ENCODE peak calls at places on chromosomes 4 and X, in eight cellular contexts. G is K562, D is ovary, V is breast epithelium, M is transverse colon, K is suprapubic skin, A is stomach, Q is testis. R is an unnamed sample.

GRCh38 chr4:77618383-77619241 is 13.0 kb downstream of the CXCL13 start:
- DNase-seq in G (peak), D (peak), V (peak), M (peak), K (no peak), A (peak), Q (peak), R (peak)

GRCh38 chr4:115844180-115844579 is 730.8 kb upstream of the NDST4 start:
- DNase-seq in G (no peak), D (no peak), V (no peak), M (no peak), K (no peak), A (no peak), Q (no peak), R (no peak)

GRCh38 chr4:22179124-22179874 is 230.7 kb upstream of the KCNIP4 start:
- DNase-seq in G (no peak), D (no peak), V (no peak), M (no peak), K (no peak), A (no peak), Q (no peak), R (no peak)

GRCh38 chr4:28464823-28465222 is 1604.2 kb downstream of the STIM2 start:
- DNase-seq in G (no peak), D (no peak), V (no peak), M (no peak), K (no peak), A (no peak), Q (no peak), R (no peak)

GRCh38 chr4:67713531-67714247 is 12.7 kb upstream of the UBA6 start:
- DNase-seq in G (peak), D (no peak), V (no peak), M (no peak), K (no peak), A (no peak), Q (no peak), R (no peak)

GRCh38 chrX:97931586-97931985 is 1047.9 kb downstream of the RPA4 start:
- DNase-seq in G (no peak), D (no peak), V (no peak), M (no peak), K (no peak), A (no peak), Q (no peak), R (no peak)

GRCh38 chr4:76905521-76905920 is 7.6 kb upstream of the SOWAHB start:
- DNase-seq in G (no peak), D (no peak), V (no peak), M (no peak), K (no peak), A (no peak), Q (no peak), R (no peak)

GRCh38 chr4:142331132-142331531 is 515.0 kb downstream of the INPP4B start:
- DNase-seq in G (no peak), D (no peak), V (no peak), M (no peak), K (no peak), A (no peak), Q (peak), R (no peak)

GRCh38 chrX:30653415-30654131 is at the start of gene GK:
- DNase-seq in G (peak), D (no peak), V (no peak), M (peak), K (peak), A (no peak), Q (no peak), R (peak)

GRCh38 chr4:163161536-163162205 is 5.0 kb downstream of the NAF1 start:
- DNase-seq in G (peak), D (no peak), V (no peak), M (no peak), K (no peak), A (no peak), Q (no peak), R (no peak)
- TF ChIP-seq POLR2A in G (no peak), D (no peak), V (no peak), M (no peak), K (no peak), A (no peak), Q (no peak), R (no peak)

DNA sequence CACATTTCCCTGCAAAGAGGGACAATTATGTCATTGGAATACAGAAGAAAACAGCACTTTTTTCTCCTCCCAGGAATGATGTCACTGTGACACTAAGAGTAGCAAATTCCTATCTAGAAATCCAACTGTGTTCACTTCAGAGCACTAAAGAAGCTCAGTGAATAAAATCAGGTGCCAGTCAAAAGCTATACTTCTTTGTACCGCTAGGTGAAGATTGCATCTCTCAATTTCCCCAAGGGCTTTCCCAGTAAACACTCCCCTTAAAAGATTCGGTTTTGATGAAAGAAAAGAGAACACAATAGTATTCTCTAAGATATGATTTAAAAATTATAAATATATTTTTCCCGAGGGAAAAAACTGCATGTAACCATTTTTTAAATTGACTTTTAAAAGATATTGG is 104.7 kb upstream of the MID1 start:
- DNase-seq in G (peak), D (no peak), V (no peak), M (no peak), K (no peak), A (no peak), Q (no peak), R (no peak)
- H3K27ac ChIP-seq in G (no peak), D (no peak), V (no peak), M (no peak), K (no peak), A (no peak), Q (no peak), R (no peak)

GRCh38 chr4:6688879-6689505 is 4.7 kb upstream of the S100P start:
- DNase-seq in G (peak), D (peak), V (peak), M (peak), K (no peak), A (peak), Q (no peak), R (peak)
- TF ChIP-seq POLR2A in G (peak), D (no peak), V (no peak), M (no peak), K (no peak), A (no peak), Q (no peak), R (no peak)

GRCh38 chr4:118281611-118282442 is 71.0 kb downstream of the PRSS12 start:
- DNase-seq in G (peak), D (peak), V (no peak), M (no peak), K (no peak), A (no peak), Q (no peak), R (no peak)
- H3K27ac ChIP-seq in G (peak), D (no peak), V (no peak), M (no peak), K (no peak), A (peak), Q (no peak), R (peak)

GRCh38 chr4:102760645-102761477 is at the start of gene MANBA:
- DNase-seq in G (peak), D (peak), V (peak), M (peak), K (peak), A (peak), Q (peak), R (peak)
- TF ChIP-seq POLR2A in G (peak), D (no peak), V (no peak), M (peak), K (peak), A (no peak), Q (peak), R (peak)

DNA sequence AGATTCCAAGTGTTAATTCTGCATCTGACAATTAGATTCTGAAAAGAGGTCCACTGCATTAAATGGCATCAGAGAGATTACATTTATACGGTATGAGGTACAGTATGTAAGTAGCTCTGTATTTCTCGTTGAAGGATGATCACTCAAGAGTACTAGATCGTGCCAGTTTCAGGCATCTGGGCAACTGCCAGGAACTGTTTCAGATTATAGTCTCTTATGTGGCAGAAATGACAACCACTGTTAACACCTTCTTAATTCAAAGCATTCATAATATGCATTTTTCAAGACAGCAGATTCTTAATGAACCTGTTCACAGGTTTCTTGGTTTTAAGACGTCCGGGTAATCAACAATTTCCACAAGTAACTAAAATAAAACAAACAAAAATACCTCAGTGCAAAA is 1.6 kb downstream of the ANKRD50 start:
- DNase-seq in G (no peak), D (no peak), V (no peak), M (no peak), K (no peak), A (peak), Q (peak), R (no peak)
- H3K27ac ChIP-seq in G (peak), D (no peak), V (peak), M (peak), K (no peak), A (peak), Q (peak), R (no peak)

R was measured in right lobe of liver.